ENCODE peak calls at places on chromosomes 12 and 14, in seven cellular contexts. I, X, V, T, U, F and D are unnamed samples.

GRCh38 chr14:104087505-104087904 is 2.0 kb downstream of the ASPG start:
- DNase-seq in I (peak), X (no peak), V (no peak), T (no peak), U (no peak), F (no peak), D (no peak)

GRCh38 chr12:132204064-132204821 is 60.0 kb downstream of the NOC4L start:
- DNase-seq in I (no peak), X (no peak), V (no peak), T (no peak), U (no peak), F (no peak), D (no peak)

GRCh38 chr12:67394600-67394999 is 125.4 kb downstream of the CAND1 start:
- DNase-seq in I (peak), X (no peak), V (no peak), T (no peak), U (no peak), F (no peak), D (no peak)

GRCh38 chr12:40616383-40616900 is 75.8 kb upstream of the CNTN1 start:
- DNase-seq in I (no peak), X (no peak), V (no peak), T (no peak), U (no peak), F (no peak), D (no peak)

GRCh38 chr12:32686340-32686739 is 7.2 kb downstream of the DNM1L start:
- DNase-seq in I (no peak), X (no peak), V (no peak), T (no peak), U (no peak), F (no peak), D (no peak)

GRCh38 chr12:63308701-63309100 is 157.7 kb upstream of the AVPR1A start:
- DNase-seq in I (no peak), X (no peak), V (no peak), T (no peak), U (no peak), F (no peak), D (no peak)

GRCh38 chr14:22095845-22096510 is 422.4 kb upstream of the OR4E1 start:
- DNase-seq in I (no peak), X (no peak), V (no peak), T (no peak), U (no peak), F (no peak), D (no peak)

GRCh38 chr12:69443916-69444315 is 26.3 kb upstream of the FRS2 start:
- DNase-seq in I (no peak), X (no peak), V (no peak), T (no peak), U (no peak), F (no peak), D (no peak)

GRCh38 chr14:102417646-102418045 is 54.9 kb downstream of the TECPR2 start:
- DNase-seq in I (no peak), X (no peak), V (no peak), T (no peak), U (no peak), F (no peak), D (no peak)

GRCh38 chr14:104545151-104545931 is 34.2 kb upstream of the C14orf180 start:
- DNase-seq in I (no peak), X (no peak), V (no peak), T (peak), U (no peak), F (no peak), D (no peak)

GRCh38 chr14:89180546-89180945 is 236.5 kb downstream of the FOXN3 start:
- DNase-seq in I (no peak), X (no peak), V (no peak), T (no peak), U (no peak), F (no peak), D (peak)

GRCh38 chr14:42214981-42215491 is 608.4 kb downstream of the LRFN5 start:
- DNase-seq in I (no peak), X (no peak), V (no peak), T (no peak), U (no peak), F (no peak), D (no peak)

GRCh38 chr12:122333142-122334087 is 67.1 kb upstream of the VPS33A start:
- DNase-seq in I (peak), X (peak), V (no peak), T (no peak), U (no peak), F (no peak), D (no peak)

GRCh38 chr12:11580125-11580751 is 69.2 kb upstream of the ETV6 start:
- DNase-seq in I (peak), X (no peak), V (peak), T (no peak), U (no peak), F (peak), D (no peak)

GRCh38 chr12:31406345-31406744 is 80.4 kb upstream of the SINHCAF start:
- DNase-seq in I (no peak), X (no peak), V (no peak), T (no peak), U (no peak), F (peak), D (no peak)

GRCh38 chr12:97752129-97752528 is 289.5 kb downstream of the RMST start:
- DNase-seq in I (no peak), X (no peak), V (no peak), T (no peak), U (no peak), F (no peak), D (no peak)

GRCh38 chr12:50764861-50765324 is 992 bp downstream of the ATF1 start:
- DNase-seq in I (no peak), X (peak), V (no peak), T (peak), U (peak), F (no peak), D (no peak)

GRCh38 chr12:11477110-11477509 is 81.7 kb upstream of the PRB2 start:
- DNase-seq in I (no peak), X (no peak), V (no peak), T (no peak), U (no peak), F (no peak), D (no peak)

GRCh38 chr12:82510386-82510785 is 152.1 kb downstream of the METTL25 start:
- DNase-seq in I (no peak), X (no peak), V (no peak), T (no peak), U (no peak), F (no peak), D (no peak)

GRCh38 chr12:94531196-94531720 is 71.6 kb upstream of the CEP83 start:
- DNase-seq in I (no peak), X (no peak), V (no peak), T (no peak), U (no peak), F (no peak), D (no peak)

GRCh38 chr12:46217686-46218508 is 50.9 kb downstream of the SLC38A1 start:
- DNase-seq in I (no peak), X (no peak), V (peak), T (no peak), U (no peak), F (peak), D (no peak)

GRCh38 chr12:89817501-89818226 is 109.0 kb upstream of the ATP2B1 start:
- DNase-seq in I (no peak), X (no peak), V (no peak), T (no peak), U (no peak), F (no peak), D (no peak)

GRCh38 chr14:82447586-82447985 is 913.9 kb upstream of the SEL1L start:
- DNase-seq in I (no peak), X (no peak), V (no peak), T (no peak), U (no peak), F (no peak), D (no peak)

GRCh38 chr12:124747426-124748161 is 116.1 kb downstream of the SCARB1 start:
- DNase-seq in I (no peak), X (no peak), V (no peak), T (no peak), U (peak), F (peak), D (no peak)

GRCh38 chr12:118292836-118293235 is 79.9 kb downstream of the TAOK3 start:
- DNase-seq in I (no peak), X (no peak), V (no peak), T (no peak), U (no peak), F (no peak), D (no peak)

GRCh38 chr12:6364037-6364360 is 11.4 kb downstream of the SCNN1A start:
- DNase-seq in I (no peak), X (no peak), V (no peak), T (no peak), U (no peak), F (no peak), D (no peak)

GRCh38 chr14:78403278-78403815 is 233.2 kb downstream of the NRXN3 start:
- DNase-seq in I (no peak), X (no peak), V (no peak), T (no peak), U (no peak), F (peak), D (peak)

GRCh38 chr14:54147285-54147684 is 190.7 kb upstream of the BMP4 start:
- DNase-seq in I (no peak), X (no peak), V (no peak), T (no peak), U (no peak), F (no peak), D (no peak)

GRCh38 chr12:94151577-94151976 is 3.2 kb downstream of the PLXNC1 start:
- DNase-seq in I (no peak), X (no peak), V (no peak), T (no peak), U (no peak), F (no peak), D (no peak)

GRCh38 chr14:66003082-66003740 is 483.0 kb upstream of the CCDC196 start:
- DNase-seq in I (no peak), X (no peak), V (no peak), T (no peak), U (no peak), F (no peak), D (no peak)

GRCh38 chr12:83865431-83865830 is 1047.2 kb downstream of the SLC6A15 start:
- DNase-seq in I (no peak), X (no peak), V (no peak), T (no peak), U (no peak), F (no peak), D (no peak)

GRCh38 chr14:89630096-89630829 is 213.2 kb upstream of the FOXN3 start:
- DNase-seq in I (no peak), X (no peak), V (no peak), T (no peak), U (no peak), F (no peak), D (no peak)

GRCh38 chr14:100114109-100114765 is 45.2 kb downstream of the DEGS2 start:
- DNase-seq in I (no peak), X (no peak), V (no peak), T (no peak), U (no peak), F (no peak), D (no peak)

GRCh38 chr12:6607751-6608591 is 792 bp upstream of the CHD4 start:
- DNase-seq in I (peak), X (peak), V (peak), T (no peak), U (peak), F (peak), D (no peak)

GRCh38 chr12:121774968-121775474 is 18.5 kb downstream of the RHOF start:
- DNase-seq in I (no peak), X (no peak), V (no peak), T (no peak), U (no peak), F (no peak), D (no peak)

GRCh38 chr14:64841121-64841611 is 38.5 kb downstream of the SPTB start:
- DNase-seq in I (no peak), X (peak), V (no peak), T (no peak), U (peak), F (no peak), D (no peak)

GRCh38 chr12:15220961-15221885 is at the start of gene RERG:
- DNase-seq in I (peak), X (peak), V (peak), T (peak), U (peak), F (peak), D (no peak)

GRCh38 chr12:49577589-49578315 is 9.8 kb upstream of the MCRS1 start:
- DNase-seq in I (no peak), X (peak), V (no peak), T (no peak), U (no peak), F (no peak), D (no peak)

DNA sequence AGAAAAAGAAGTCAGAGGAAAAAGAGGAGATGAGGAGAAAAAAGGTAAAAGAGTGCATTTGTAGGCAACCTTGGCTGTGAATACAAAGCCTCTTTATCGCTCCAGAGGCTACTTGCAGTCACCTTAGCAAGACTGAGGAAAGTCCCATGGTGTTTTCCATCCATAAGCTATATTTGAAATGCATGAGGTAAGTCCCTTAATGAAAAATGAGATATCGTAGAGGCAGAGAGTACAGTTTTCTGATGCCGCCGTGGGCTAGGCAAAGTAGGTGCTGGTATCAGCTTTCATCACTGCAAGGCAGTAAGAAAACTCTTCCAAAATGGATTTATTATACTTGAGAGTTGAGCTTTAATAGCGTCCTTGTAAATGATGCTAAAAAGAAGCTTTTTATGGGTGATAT is 186.8 kb downstream of the ASCL1 start:
- DNase-seq in I (no peak), X (no peak), V (no peak), T (no peak), U (no peak), F (peak), D (no peak)
- TF ChIP-seq EP300 in I (no peak), X (no peak), V (no peak), T (no peak), U (no peak), F (no peak), D (no peak)

DNA sequence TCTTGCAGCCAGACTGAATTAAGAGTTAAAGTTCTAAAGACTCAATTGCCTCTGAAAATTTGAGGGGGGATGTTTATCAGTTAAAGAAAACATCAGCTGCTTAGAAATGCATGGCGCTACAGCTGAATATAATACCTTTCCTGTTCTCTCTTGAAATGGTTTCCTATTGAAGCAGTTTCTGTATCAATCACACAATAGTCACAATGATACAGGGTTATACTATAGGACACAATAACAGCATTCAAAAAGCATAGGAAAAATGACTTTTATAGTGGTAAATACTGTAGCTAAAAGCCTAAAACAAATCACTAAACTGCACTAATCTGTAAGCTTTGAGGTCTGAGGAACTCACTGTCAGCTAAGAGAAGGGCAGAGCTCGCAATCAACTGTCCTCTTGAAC is 15.2 kb downstream of the MDGA2 start:
- DNase-seq in I (no peak), X (no peak), V (no peak), T (no peak), U (no peak), F (no peak), D (no peak)
- TF ChIP-seq EP300 in I (no peak), X (no peak), V (no peak), T (no peak), U (no peak), F (no peak), D (no peak)

DNA sequence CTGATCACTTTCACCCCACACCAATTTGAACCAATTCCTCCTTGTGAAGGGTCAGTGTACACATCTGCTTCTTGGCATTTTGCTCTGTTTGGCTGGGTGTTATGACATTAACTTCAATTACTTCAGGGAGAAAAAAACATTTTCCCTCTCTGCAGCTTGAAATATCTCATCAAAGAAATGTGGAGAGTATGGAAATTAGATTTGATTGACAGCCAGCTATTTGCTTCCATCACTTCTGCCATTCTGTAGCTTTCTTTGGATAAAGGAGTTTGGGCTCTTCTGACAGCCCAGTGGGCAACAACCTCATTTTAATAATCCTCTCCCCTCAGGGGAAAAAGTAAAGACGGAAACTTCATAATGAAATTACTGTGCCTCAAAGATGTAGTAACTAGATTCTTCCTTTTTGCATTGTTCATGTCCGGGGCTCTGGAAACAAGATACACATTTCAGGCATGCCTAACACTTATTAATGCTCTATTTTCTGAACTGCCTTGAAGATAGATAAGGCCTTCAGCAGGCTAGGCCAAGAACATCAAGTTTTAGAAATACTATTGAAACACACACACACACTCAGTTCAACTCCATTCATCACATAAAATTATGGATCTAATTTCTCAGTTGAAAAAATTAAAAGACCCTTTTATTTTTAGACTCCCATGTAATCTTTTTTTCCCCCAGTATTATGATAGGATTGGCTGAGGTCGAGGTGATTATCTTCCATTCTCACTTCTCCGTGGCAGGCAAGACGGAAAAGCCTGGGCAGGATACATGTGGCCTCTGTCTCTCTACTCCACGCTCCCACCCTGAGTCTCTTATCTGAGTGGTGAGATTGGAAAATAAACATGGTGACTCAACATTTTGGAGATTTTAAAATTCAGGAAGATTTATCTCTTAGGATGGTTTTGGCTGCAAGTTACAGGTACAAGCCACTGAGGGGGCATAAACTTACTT is 10.3 kb upstream of the GPHB5 start:
- DNase-seq in I (no peak), X (no peak), V (no peak), T (no peak), U (no peak), F (no peak), D (no peak)
- TF ChIP-seq EP300 in I (no peak), X (no peak), V (no peak), T (no peak), U (no peak), F (no peak), D (no peak)

DNA sequence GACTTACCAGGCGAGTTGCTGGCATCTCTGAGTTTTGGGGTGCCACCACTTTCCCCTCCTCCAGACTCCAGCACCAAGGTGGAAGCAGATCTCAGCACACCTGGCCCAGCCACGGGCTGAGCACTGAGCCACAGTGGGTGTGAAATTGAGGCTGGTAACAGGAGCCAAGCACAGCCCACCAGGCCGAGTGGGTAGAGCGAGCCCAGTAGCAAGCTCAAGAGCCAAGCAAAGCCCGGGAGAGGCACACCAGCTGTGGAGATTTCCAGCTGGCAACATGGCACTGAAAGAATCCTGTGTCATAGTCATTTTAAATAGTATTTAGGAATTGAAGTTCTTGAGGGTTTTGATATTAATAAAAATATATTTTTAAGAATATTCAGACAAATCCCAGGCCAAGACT is 596.2 kb upstream of the TMEM132C start:
- DNase-seq in I (no peak), X (no peak), V (no peak), T (no peak), U (no peak), F (no peak), D (peak)
- TF ChIP-seq EP300 in I (no peak), X (no peak), V (no peak), T (no peak), U (no peak), F (no peak), D (no peak)

DNA sequence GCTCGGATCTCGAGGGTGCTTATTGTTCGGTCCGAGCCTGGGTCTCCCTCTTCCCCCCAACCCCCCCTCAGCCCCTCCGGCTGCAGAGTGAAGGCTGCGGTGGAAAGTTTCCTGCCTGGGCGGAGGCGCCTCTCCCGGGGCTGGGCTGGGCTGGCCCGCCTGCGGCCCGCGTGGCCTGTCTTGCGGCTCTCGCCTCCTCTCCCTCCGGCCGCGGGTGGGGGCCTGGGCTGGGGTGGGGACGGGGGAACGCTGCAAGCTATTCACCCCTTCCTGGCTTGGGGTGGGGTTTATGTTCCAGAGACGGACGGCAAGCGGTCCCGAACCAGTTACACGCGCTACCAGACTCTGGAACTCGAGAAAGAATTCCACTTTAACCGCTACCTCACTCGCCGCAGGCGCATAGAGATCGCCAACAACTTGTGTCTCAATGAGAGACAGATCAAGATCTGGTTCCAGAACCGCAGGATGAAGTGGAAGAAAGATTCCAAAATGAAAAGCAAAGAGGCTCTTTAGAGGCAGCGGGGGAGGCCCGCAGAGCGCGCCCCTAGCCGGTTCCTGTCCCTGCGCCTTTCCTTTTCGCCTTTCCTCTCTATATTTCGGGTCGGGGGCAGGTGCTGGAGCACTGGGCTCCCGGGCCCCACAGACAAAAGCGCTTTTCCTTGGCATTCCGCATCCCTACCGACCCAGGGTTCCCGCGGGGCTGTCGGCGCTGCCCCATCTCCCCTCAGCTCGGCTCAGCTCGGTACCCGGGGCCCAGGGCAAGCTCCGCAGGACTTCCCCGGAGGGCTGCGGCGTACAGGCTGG is 1.3 kb downstream of the HOXC5 start:
- DNase-seq in I (peak), X (no peak), V (no peak), T (peak), U (no peak), F (no peak), D (no peak)
- TF ChIP-seq EP300 in I (no peak), X (no peak), V (no peak), T (no peak), U (no peak), F (no peak), D (no peak)

GRCh38 chr12:71581206-71581605 is 82.4 kb downstream of the ZFC3H1 start:
- DNase-seq in I (no peak), X (no peak), V (no peak), T (no peak), U (no peak), F (no peak), D (no peak)
- TF ChIP-seq EP300 in I (no peak), X (no peak), V (no peak), T (no peak), U (no peak), F (no peak), D (no peak)